ENCODE peak calls at places on chromosomes 7 and 10, in seven cellular contexts. E is stomach, O is left ventricle myocardium inferior, J is heart left ventricle, D is IMR-90, T is body of pancreas, I is uterus. G is an unnamed sample.
A peak's percentile ranks its signal among the peaks of the same experiment; 100 is the strongest.

GRCh38 chr7:155778349-155778748 is 33.9 kb downstream of the SHH start:
- DNase-seq in E (peak; percentile 19), O (no peak), J (no peak), D (no peak), T (no peak), I (no peak), G (no peak)

GRCh38 chr7:115635367-115635766 is 395.2 kb downstream of the TFEC start:
- DNase-seq in E (no peak), O (no peak), J (no peak), D (peak; percentile 36), T (no peak), I (no peak), G (no peak)

GRCh38 chr10:90723416-90724068 is 134.3 kb downstream of the HTR7 start:
- DNase-seq in E (no peak), O (no peak), J (no peak), D (no peak), T (no peak), I (no peak), G (no peak)

GRCh38 chr10:70805619-70806215 is 10.0 kb upstream of the SGPL1 start:
- DNase-seq in E (no peak), O (no peak), J (no peak), D (no peak), T (no peak), I (no peak), G (no peak)

GRCh38 chr10:111822661-111823060 is 360.9 kb downstream of the GPAM start:
- DNase-seq in E (no peak), O (no peak), J (no peak), D (no peak), T (no peak), I (no peak), G (no peak)

GRCh38 chr7:108211382-108212201 is 81.4 kb upstream of the LAMB4 start:
- DNase-seq in E (peak; percentile 31), O (no peak), J (no peak), D (peak; percentile 59), T (peak; percentile 22), I (no peak), G (no peak)

GRCh38 chr10:71473671-71474599 is 77.2 kb downstream of the CDH23 start:
- DNase-seq in E (no peak), O (peak; percentile 68), J (peak; percentile 30), D (no peak), T (peak; percentile 29), I (no peak), G (no peak)

GRCh38 chr10:5812283-5813090 is 747 bp downstream of the GDI2 start:
- DNase-seq in E (peak; percentile 58), O (peak; percentile 54), J (peak; percentile 78), D (no peak), T (peak; percentile 50), I (peak; percentile 26), G (peak; percentile 37)

GRCh38 chr10:35433851-35434426 is 97.6 kb downstream of the CCNY start:
- DNase-seq in E (no peak), O (no peak), J (no peak), D (peak; percentile 63), T (no peak), I (no peak), G (no peak)

GRCh38 chr10:124650820-124651401 is 93.3 kb downstream of the FAM53B start:
- DNase-seq in E (no peak), O (no peak), J (no peak), D (no peak), T (no peak), I (no peak), G (no peak)

GRCh38 chr10:45058580-45058979 is 57.9 kb downstream of the ZNF22 start:
- DNase-seq in E (no peak), O (no peak), J (no peak), D (no peak), T (no peak), I (no peak), G (no peak)

GRCh38 chr10:37780536-37780935 is 76.9 kb downstream of the ZNF248 start:
- DNase-seq in E (no peak), O (no peak), J (no peak), D (no peak), T (no peak), I (no peak), G (no peak)

GRCh38 chr7:135541029-135541428 is 16.7 kb upstream of the NUP205 start:
- DNase-seq in E (no peak), O (no peak), J (no peak), D (no peak), T (no peak), I (no peak), G (no peak)

GRCh38 chr7:22120391-22121053 is 174.8 kb upstream of the CDCA7L start:
- DNase-seq in E (no peak), O (no peak), J (no peak), D (no peak), T (no peak), I (no peak), G (no peak)

GRCh38 chr10:74924251-74924954 is 98.0 kb downstream of the KAT6B start:
- DNase-seq in E (no peak), O (no peak), J (no peak), D (peak; percentile 97), T (no peak), I (no peak), G (no peak)

GRCh38 chr7:134046594-134047128 is 80.5 kb upstream of the LRGUK start:
- DNase-seq in E (no peak), O (no peak), J (no peak), D (no peak), T (no peak), I (no peak), G (no peak)

GRCh38 chr7:327305-327931 is 37.4 kb downstream of the FOXL3 start:
- DNase-seq in E (no peak), O (no peak), J (no peak), D (no peak), T (no peak), I (no peak), G (no peak)

GRCh38 chr10:3067045-3067858 is at the start of gene PFKP:
- DNase-seq in E (no peak), O (peak; percentile 50), J (peak; percentile 79), D (no peak), T (peak; percentile 22), I (peak; percentile 43), G (peak; percentile 82)

GRCh38 chr7:22193361-22194016 is 163.5 kb downstream of the RAPGEF5 start:
- DNase-seq in E (no peak), O (peak; percentile 32), J (no peak), D (peak; percentile 8), T (peak; percentile 59), I (peak; percentile 17), G (peak; percentile 75)

GRCh38 chr10:50876409-50876808 is 9.0 kb downstream of the A1CF start:
- DNase-seq in E (no peak), O (no peak), J (no peak), D (no peak), T (no peak), I (no peak), G (no peak)

GRCh38 chr7:55164527-55164926 is 145.7 kb downstream of the EGFR start:
- DNase-seq in E (no peak), O (no peak), J (no peak), D (no peak), T (no peak), I (no peak), G (no peak)

GRCh38 chr10:111129348-111129747 is 52.5 kb downstream of the ADRA2A start:
- DNase-seq in E (no peak), O (no peak), J (no peak), D (no peak), T (no peak), I (no peak), G (no peak)

GRCh38 chr10:69409968-69410367 is 6.8 kb downstream of the TACR2 start:
- DNase-seq in E (no peak), O (no peak), J (no peak), D (no peak), T (no peak), I (peak; percentile 60), G (peak; percentile 80)

GRCh38 chr10:98285416-98285815 is 17.4 kb upstream of the LOXL4 start:
- DNase-seq in E (no peak), O (no peak), J (no peak), D (no peak), T (no peak), I (no peak), G (no peak)

GRCh38 chr7:1360521-1360971 is 98.7 kb downstream of the MICALL2 start:
- DNase-seq in E (no peak), O (no peak), J (peak; percentile 43), D (no peak), T (no peak), I (no peak), G (no peak)
- H3K27me3 ChIP-seq in E (peaks cover 12% of the 10 kb centered on the region), O (peaks cover 63% of the 10 kb centered on the region), J (no peaks in the 10 kb centered on the region), D (peaks cover 24% of the 10 kb centered on the region), T (no peaks in the 10 kb centered on the region), I (no peaks in the 10 kb centered on the region), G (peaks cover 75% of the 10 kb centered on the region)

DNA sequence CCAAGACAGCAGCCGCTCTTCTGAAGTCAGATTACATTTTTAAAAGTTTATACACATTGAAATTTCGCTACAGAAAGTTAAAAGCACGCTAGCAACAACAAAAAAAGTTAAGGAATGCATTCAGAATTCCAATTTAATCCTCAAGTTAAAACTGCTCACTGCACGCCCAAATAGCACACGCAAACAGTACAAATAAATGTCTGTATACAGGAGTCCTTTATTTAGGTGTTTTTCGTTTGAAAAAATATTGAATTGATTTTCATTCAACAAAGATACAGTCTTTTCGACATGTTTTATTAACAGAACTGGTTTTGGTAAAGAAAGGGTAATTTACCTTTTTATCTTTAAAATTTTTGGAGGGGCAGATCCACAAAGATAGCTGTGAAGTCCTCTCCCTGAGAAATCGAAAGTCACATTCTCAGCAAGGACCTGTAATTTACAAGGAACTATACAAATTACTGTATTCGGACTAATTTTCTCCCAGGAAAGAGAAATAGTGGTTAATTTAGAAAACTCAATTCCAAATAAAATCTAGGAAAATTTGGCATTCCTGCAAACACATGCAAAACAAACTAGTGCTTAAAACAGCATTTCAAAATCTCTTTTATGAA is 4.4 kb upstream of the NKX2-3 start:
- DNase-seq in E (no peak), O (no peak), J (no peak), D (no peak), T (no peak), I (no peak), G (no peak)
- H3K27me3 ChIP-seq in E (peaks cover 94% of the 10 kb centered on the region), O (peaks cover 100% of the 10 kb centered on the region), J (peaks cover 74% of the 10 kb centered on the region), D (peaks cover 92% of the 10 kb centered on the region), T (peaks cover 4% of the 10 kb centered on the region), I (peaks cover 94% of the 10 kb centered on the region), G (peaks cover 99% of the 10 kb centered on the region)

GRCh38 chr7:8430643-8431042 is 2.8 kb upstream of the NXPH1 start:
- DNase-seq in E (no peak), O (no peak), J (no peak), D (no peak), T (no peak), I (no peak), G (no peak)
- H3K27me3 ChIP-seq in E (peaks cover 43% of the 10 kb centered on the region), O (peaks cover 98% of the 10 kb centered on the region), J (peaks cover 26% of the 10 kb centered on the region), D (no peaks in the 10 kb centered on the region), T (no peaks in the 10 kb centered on the region), I (peaks cover 38% of the 10 kb centered on the region), G (peaks cover 38% of the 10 kb centered on the region)

GRCh38 chr7:157014635-157015555 is 4.4 kb upstream of the MNX1 start:
- DNase-seq in E (no peak), O (no peak), J (no peak), D (no peak), T (no peak), I (no peak), G (no peak)

GRCh38 chr7:157017149-157017548 is 6.7 kb upstream of the MNX1 start:
- DNase-seq in E (no peak), O (no peak), J (no peak), D (no peak), T (no peak), I (no peak), G (no peak)

GRCh38 chr7:157017639-157018327 is 7.3 kb upstream of the MNX1 start:
- DNase-seq in E (no peak), O (no peak), J (no peak), D (no peak), T (no peak), I (no peak), G (no peak)

GRCh38 chr7:157016352-157017041 is 6.0 kb upstream of the MNX1 start:
- DNase-seq in E (no peak), O (no peak), J (no peak), D (no peak), T (no peak), I (no peak), G (no peak)

GRCh38 chr7:157016024-157016351 is 5.5 kb upstream of the MNX1 start:
- DNase-seq in E (no peak), O (no peak), J (no peak), D (no peak), T (no peak), I (no peak), G (no peak)
- H3K27me3 ChIP-seq in E (peaks cover 89% of the 10 kb centered on the region), O (peaks cover 100% of the 10 kb centered on the region), J (peaks cover 53% of the 10 kb centered on the region), D (peaks cover 98% of the 10 kb centered on the region), T (no peaks in the 10 kb centered on the region), I (peaks cover 53% of the 10 kb centered on the region), G (peaks cover 5% of the 10 kb centered on the region)

G was measured in tibial artery.